ENCODE peak calls at places on chromosomes 16 and 17, in four cellular contexts. E is GM23338, Z is neural progenitor cell, M is GM23248. Y is an unnamed sample.

GRCh38 chr17:82055965-82056728 is 4.4 kb downstream of the GPS1 start:
- DNase-seq in Z (no peak), M (no peak), E (no peak), Y (no peak)

GRCh38 chr16:30650369-30651123 is at the start of gene PRR14:
- DNase-seq in M (peak), E (peak), Z (peak), Y (peak)

GRCh38 chr17:80724723-80725388 is 180.2 kb downstream of the RPTOR start:
- DNase-seq in M (peak), Z (no peak), E (no peak), Y (peak)

GRCh38 chr17:81722184-81723120 is 10.4 kb downstream of the SLC25A10 start:
- DNase-seq in Z (no peak), E (no peak), M (peak), Y (peak)

GRCh38 chr17:46727572-46728348 is 90.7 kb downstream of the WNT3 start:
- DNase-seq in E (no peak), M (peak), Z (no peak), Y (peak)

GRCh38 chr17:47801906-47802305 is 19.7 kb downstream of the OSBPL7 start:
- DNase-seq in M (no peak), Z (no peak), E (no peak), Y (no peak)

GRCh38 chr16:81716478-81717210 is 62.4 kb upstream of the PLCG2 start:
- DNase-seq in Z (no peak), M (no peak), E (no peak), Y (no peak)

GRCh38 chr17:8447816-8448215 is 12.1 kb downstream of the NDEL1 start:
- DNase-seq in M (no peak), E (no peak), Z (peak), Y (no peak)

GRCh38 chr17:63250830-63251229 is 195.3 kb downstream of the CYB561 start:
- DNase-seq in E (no peak), Z (no peak), M (peak), Y (no peak)

GRCh38 chr16:86992587-86992986 is 324.6 kb downstream of the C16orf95 start:
- DNase-seq in Z (no peak), M (peak), E (no peak), Y (peak)

GRCh38 chr17:13503526-13503925 is 98.2 kb downstream of the HS3ST3A1 start:
- DNase-seq in E (no peak), M (peak), Z (no peak), Y (peak)

GRCh38 chr16:70747703-70748631 is 53.0 kb downstream of the VAC14 start:
- DNase-seq in M (no peak), E (no peak), Z (no peak), Y (peak)

GRCh38 chr16:47644661-47645060 is 183.5 kb downstream of the PHKB start:
- DNase-seq in M (peak), Z (no peak), E (no peak), Y (no peak)

GRCh38 chr16:17396762-17397498 is 73.8 kb downstream of the XYLT1 start:
- DNase-seq in E (no peak), Z (no peak), M (peak), Y (no peak)

GRCh38 chr17:21218101-21218500 is 4.1 kb upstream of the TMEM11 start:
- DNase-seq in E (peak), Z (peak), M (peak), Y (no peak)

GRCh38 chr17:58788199-58788598 is 32.5 kb downstream of the PPM1E start:
- DNase-seq in Z (no peak), M (no peak), E (no peak), Y (no peak)

GRCh38 chr16:85676466-85676865 is 12.3 kb downstream of the GINS2 start:
- DNase-seq in M (no peak), Z (no peak), E (no peak), Y (no peak)

GRCh38 chr17:82302498-82302963 is 14.9 kb downstream of the CD7 start:
- DNase-seq in M (no peak), E (no peak), Z (no peak), Y (no peak)

GRCh38 chr16:68319185-68319908 is 8.5 kb downstream of the PRMT7 start:
- DNase-seq in E (no peak), M (no peak), Z (no peak), Y (no peak)

GRCh38 chr17:66720027-66720426 is 114.9 kb upstream of the CACNG5 start:
- DNase-seq in M (no peak), Z (no peak), E (no peak), Y (no peak)

GRCh38 chr16:70577256-70577698 is 53.7 kb downstream of the SF3B3 start:
- DNase-seq in Z (no peak), M (peak), E (no peak), Y (peak)

GRCh38 chr17:63503330-63503685 is 19.9 kb upstream of the KCNH6 start:
- DNase-seq in E (no peak), Z (no peak), M (no peak), Y (peak)

GRCh38 chr17:14282700-14283099 is 18.2 kb upstream of the HS3ST3B1 start:
- DNase-seq in Z (no peak), E (no peak), M (no peak), Y (no peak)

GRCh38 chr17:57142925-57143324 is 57.9 kb downstream of the AKAP1 start:
- DNase-seq in E (no peak), M (peak), Z (no peak), Y (no peak)

GRCh38 chr17:16444258-16444886 is 29.0 kb downstream of the TRPV2 start:
- DNase-seq in E (no peak), M (no peak), Z (no peak), Y (peak)

GRCh38 chr16:85554114-85554790 is 58.9 kb upstream of the GSE1 start:
- DNase-seq in E (peak), Z (peak), M (peak), Y (peak)

GRCh38 chr16:57893559-57894389 is 77.2 kb downstream of the CNGB1 start:
- DNase-seq in Z (no peak), E (peak), M (peak), Y (peak)

GRCh38 chr17:72432143-72432604 is 311.4 kb downstream of the SOX9 start:
- DNase-seq in E (no peak), Z (no peak), M (peak), Y (no peak)

GRCh38 chr17:4720787-4721186 is 10.4 kb downstream of the ARRB2 start:
- DNase-seq in E (no peak), M (no peak), Z (no peak), Y (no peak)

GRCh38 chr16:26963109-26963508 is 103.6 kb upstream of the C16orf82 start:
- DNase-seq in E (peak), M (peak), Z (peak), Y (no peak)

GRCh38 chr17:18267927-18268711 is 7.7 kb downstream of the MIEF2 start:
- DNase-seq in E (peak), M (peak), Z (peak), Y (no peak)

GRCh38 chr17:21015564-21015963 is 27.2 kb downstream of the USP22 start:
- DNase-seq in Z (no peak), M (no peak), E (no peak), Y (no peak)

GRCh38 chr16:82882982-82883863 is 256.5 kb downstream of the CDH13 start:
- DNase-seq in M (no peak), Z (no peak), E (no peak), Y (no peak)

GRCh38 chr17:47952181-47953021 is 5.3 kb downstream of the PRR15L start:
- DNase-seq in E (no peak), Z (no peak), M (no peak), Y (no peak)

GRCh38 chr17:28315846-28316705 is 2.9 kb upstream of the TMEM97 start:
- DNase-seq in E (no peak), Z (no peak), M (no peak), Y (no peak)

GRCh38 chr16:525520-526180 is 1.9 kb upstream of the CAPN15 start:
- DNase-seq in E (no peak), Z (no peak), M (peak), Y (peak)

DNA sequence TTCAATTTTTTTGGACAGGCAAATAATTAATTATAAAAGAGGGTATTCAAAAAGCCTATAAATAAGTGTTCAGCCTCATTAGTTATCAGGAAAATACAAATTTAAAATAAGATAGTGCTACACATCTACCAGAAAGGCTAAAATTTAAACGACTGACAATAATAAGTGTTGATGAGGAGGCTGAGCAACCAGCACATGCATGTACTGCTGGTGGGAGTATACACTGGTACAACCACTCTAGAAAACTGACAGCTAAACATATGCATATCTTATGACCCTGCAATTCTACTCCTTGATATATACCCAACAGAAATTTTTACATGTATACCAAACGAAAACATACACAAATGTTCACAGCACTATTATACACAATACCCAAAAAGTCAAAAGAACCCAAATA is 27.1 kb downstream of the XPO6 start:
- DNase-seq in E (no peak), Z (no peak), M (no peak), Y (no peak)
- TF ChIP-seq EZH2phosphoT487 in E (no peak), Z (no peak), M (no peak), Y (no peak)

GRCh38 chr17:44557653-44558285 is 485 bp downstream of the FZD2 start:
- DNase-seq in M (peak), E (peak), Z (peak), Y (no peak)
- H3K4me3 ChIP-seq in M (peak), E (peak), Z (peak), Y (peak)

GRCh38 chr17:75110307-75110937 is 653 bp downstream of the ARMC7 start:
- DNase-seq in E (peak), Z (peak), M (peak), Y (peak)
- TF ChIP-seq EZH2phosphoT487 in E (no peak), Z (no peak), M (no peak), Y (no peak)

DNA sequence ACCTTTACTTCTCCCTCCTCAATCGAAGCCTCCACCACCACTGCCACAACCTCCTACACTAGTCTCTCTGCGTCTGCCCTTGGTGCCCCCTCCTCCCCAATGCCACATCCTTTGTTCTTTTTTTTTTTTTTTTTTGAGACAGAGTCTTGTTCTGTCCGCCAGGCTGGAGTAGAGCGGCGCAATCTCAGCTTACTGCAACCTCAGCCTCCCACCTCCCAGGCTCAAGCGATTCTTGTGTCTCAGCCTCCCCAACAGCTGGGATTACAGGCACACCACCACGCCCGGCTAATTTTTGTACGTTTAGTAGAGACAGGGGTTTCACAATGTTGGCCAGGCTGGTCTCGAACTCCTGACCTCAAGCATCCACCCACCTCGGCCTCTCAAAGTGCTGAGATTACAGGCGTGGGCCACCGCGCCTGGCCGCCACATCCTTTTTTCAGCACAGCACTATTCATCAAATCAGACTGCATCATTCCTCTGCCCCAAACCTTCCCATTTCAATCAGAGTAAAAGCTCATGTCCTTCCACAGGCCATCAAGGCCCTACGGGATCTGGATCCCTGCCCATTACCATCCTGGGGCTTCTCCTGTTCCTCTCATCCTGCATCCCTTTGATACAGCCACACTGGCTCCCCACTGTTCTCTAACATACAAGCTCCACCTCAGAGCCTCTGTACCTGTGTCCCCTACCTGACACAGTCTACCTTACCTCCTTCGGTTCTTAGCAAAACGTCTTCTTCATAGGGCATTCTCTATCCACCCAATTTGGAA is 2.0 kb downstream of the KLHL11 start:
- DNase-seq in E (peak), Z (peak), M (no peak), Y (no peak)
- H3K4me3 ChIP-seq in E (peak), Z (peak), M (peak), Y (peak)

DNA sequence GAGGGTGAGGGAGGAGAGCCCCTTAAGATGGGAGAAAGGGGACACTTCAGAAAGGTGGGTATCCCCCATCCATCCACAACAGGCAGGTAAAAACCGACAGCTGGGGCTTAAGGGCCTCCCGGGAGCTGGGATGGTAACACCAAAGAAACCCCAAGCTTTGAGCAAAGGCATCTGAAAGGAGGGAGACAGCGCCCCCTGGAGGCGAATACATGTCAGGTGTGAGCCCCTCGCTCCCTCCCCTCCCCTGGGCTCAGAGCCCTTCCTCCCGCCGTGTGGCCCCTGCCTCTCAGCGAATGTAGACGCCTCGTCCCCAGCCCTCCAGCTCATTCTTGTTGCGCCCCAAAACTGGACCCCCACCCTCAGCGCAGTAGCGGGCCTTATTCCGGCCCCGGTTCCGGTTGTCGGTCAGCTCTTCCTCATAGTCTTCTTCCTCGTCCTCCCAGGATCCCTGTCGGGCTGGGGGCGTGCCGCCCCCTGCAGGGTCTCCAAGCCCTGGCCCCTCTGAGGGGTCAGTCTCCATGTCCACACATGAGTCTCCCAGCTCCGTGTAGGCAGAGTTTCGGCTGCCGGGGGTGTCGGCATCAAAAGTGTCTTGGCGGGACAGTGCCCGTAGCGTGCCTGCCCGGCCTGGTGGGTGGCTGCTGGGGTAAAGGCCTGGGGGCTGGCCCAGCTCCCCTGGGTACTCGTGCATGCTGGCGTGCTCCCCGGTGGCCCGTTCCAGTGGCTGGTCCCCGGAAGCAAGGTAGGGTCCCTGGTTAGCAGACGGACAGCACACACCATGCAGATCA is 9.1 kb upstream of the ARL5C start:
- DNase-seq in Z (peak), E (peak), M (peak), Y (peak)
- TF ChIP-seq EZH2phosphoT487 in Z (no peak), E (no peak), M (no peak), Y (no peak)

GRCh38 chr16:31678649-31679325 is 151.1 kb downstream of the AHSP start:
- DNase-seq in M (no peak), E (no peak), Z (no peak), Y (no peak)

GRCh38 chr16:31674686-31675085 is 147.0 kb downstream of the AHSP start:
- DNase-seq in E (no peak), Z (no peak), M (no peak), Y (no peak)

DNA sequence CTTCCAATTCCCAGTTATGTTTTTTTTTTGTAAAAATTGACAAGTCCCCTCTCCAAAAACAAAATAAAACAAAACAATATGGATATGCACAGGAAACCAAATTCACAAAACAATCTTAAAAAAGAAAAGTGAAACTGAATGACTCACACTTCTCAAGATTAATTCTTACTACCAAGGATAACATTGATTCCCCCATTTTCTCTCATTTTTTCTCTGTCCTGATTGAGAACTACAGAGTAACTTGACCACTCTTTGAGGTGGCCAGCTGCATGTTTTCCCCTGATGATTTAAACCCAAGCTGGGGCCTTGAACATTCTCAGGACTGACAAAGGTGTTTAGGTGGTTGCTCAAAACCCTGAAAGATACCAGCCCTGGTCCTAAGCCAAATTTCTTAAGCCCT is 149.0 kb downstream of the AHSP start:
- DNase-seq in Z (no peak), E (no peak), M (no peak), Y (no peak)
- H3K4me3 ChIP-seq in Z (no peak), E (no peak), M (no peak), Y (no peak)

GRCh38 chr17:55606431-55606830 is 95.2 kb upstream of the SMIM36 start:
- DNase-seq in E (no peak), M (no peak), Z (no peak), Y (no peak)

GRCh38 chr17:55605705-55606104 is 94.5 kb upstream of the SMIM36 start:
- DNase-seq in M (no peak), E (no peak), Z (no peak), Y (no peak)

GRCh38 chr17:55607736-55608341 is 96.6 kb upstream of the SMIM36 start:
- DNase-seq in E (no peak), M (peak), Z (no peak), Y (peak)

GRCh38 chr17:55598495-55598894 is 87.2 kb upstream of the SMIM36 start:
- DNase-seq in Z (no peak), E (no peak), M (no peak), Y (no peak)

GRCh38 chr17:55601874-55602364 is 90.7 kb upstream of the SMIM36 start:
- DNase-seq in M (peak), Z (peak), E (peak), Y (peak)
- TF ChIP-seq EZH2phosphoT487 in M (no peak), Z (no peak), E (no peak), Y (no peak)

DNA sequence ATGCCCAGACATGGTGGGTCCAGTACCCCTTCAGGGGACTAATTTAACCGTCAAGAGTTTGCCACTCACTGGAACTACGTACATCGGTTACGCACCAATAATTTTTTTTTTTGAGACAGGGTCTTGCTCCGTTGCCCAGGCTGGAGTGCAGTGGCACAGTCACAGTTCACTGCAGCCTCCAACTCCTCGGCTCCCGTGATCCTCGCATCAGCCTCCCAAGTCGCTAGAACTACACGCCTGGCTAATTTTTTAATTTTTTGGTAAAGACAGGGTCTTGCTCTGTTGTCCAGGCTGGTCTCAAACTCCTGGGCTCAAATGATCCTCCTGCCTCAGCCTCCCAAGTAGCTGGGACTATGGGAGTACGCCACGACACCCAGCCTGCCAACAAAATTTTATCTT is 15.6 kb downstream of the RPH3AL start:
- DNase-seq in Z (no peak), E (no peak), M (no peak), Y (no peak)
- H3K4me3 ChIP-seq in Z (no peak), E (no peak), M (no peak), Y (no peak)